ENCODE peak calls at places on chromosomes 5 and 9, in six cellular contexts. U is WERI-Rb-1, I is iris pigment epithelial cell, L is psoas muscle, C is adrenal gland, M is cardiac muscle cell. F is an unnamed sample.

GRCh38 chr5:40689442-40689841 is 9.7 kb downstream of the PTGER4 start:
- DNase-seq in I (peak), M (no peak), C (peak), L (no peak), U (no peak), F (peak)

GRCh38 chr5:172745836-172746235 is 25.2 kb downstream of the DUSP1 start:
- DNase-seq in L (no peak), M (no peak), C (no peak), I (no peak), U (no peak), F (no peak)

GRCh38 chr9:112361602-112362001 is 18.3 kb upstream of the HSDL2 start:
- DNase-seq in I (no peak), L (no peak), M (peak), C (no peak), U (no peak), F (peak)

GRCh38 chr5:164504141-164504772 is 998.8 kb downstream of the MAT2B start:
- DNase-seq in L (no peak), M (peak), C (peak), I (peak), U (peak), F (peak)

GRCh38 chr5:43926923-43927322 is 323.9 kb downstream of the NNT start:
- DNase-seq in U (no peak), C (no peak), L (no peak), M (no peak), I (no peak), F (no peak)

GRCh38 chr5:125179617-125180016 is 433.2 kb upstream of the ZNF608 start:
- DNase-seq in U (peak), M (no peak), I (no peak), C (no peak), L (no peak), F (no peak)

GRCh38 chr5:14142202-14142855 is 813 bp upstream of the TRIO start:
- DNase-seq in U (no peak), M (no peak), L (no peak), C (no peak), I (peak), F (no peak)

GRCh38 chr9:127057970-127058644 is 64.3 kb downstream of the ANGPTL2 start:
- DNase-seq in L (peak), M (no peak), U (no peak), C (peak), I (no peak), F (peak)

GRCh38 chr5:145855842-145856267 is 17.0 kb downstream of the GRXCR2 start:
- DNase-seq in M (no peak), C (peak), I (no peak), U (no peak), L (no peak), F (no peak)

GRCh38 chr5:78483809-78484521 is 123.5 kb downstream of the SCAMP1 start:
- DNase-seq in I (peak), C (no peak), L (no peak), U (no peak), M (no peak), F (peak)

GRCh38 chr5:33321026-33321425 is 119.7 kb upstream of the TARS1 start:
- DNase-seq in C (peak), U (no peak), M (no peak), I (peak), L (no peak), F (peak)

GRCh38 chr5:168883253-168883880 is 304.2 kb upstream of the PANK3 start:
- DNase-seq in L (no peak), I (no peak), M (peak), C (no peak), U (no peak), F (no peak)

GRCh38 chr5:141532726-141533125 is 43.8 kb downstream of the PCDHGC5 start:
- DNase-seq in U (no peak), L (no peak), I (peak), M (no peak), C (no peak), F (no peak)

GRCh38 chr9:73371801-73372200 is 220.1 kb downstream of the ANXA1 start:
- DNase-seq in C (no peak), U (no peak), I (peak), L (no peak), M (no peak), F (no peak)

GRCh38 chr9:35859310-35859994 is 10.7 kb downstream of the OR13J1 start:
- DNase-seq in I (no peak), U (no peak), C (peak), L (peak), M (no peak), F (peak)

GRCh38 chr5:68000805-68001204 is 214.8 kb upstream of the PIK3R1 start:
- DNase-seq in M (no peak), L (no peak), C (no peak), I (no peak), U (no peak), F (no peak)

GRCh38 chr9:133495327-133496293 is 16.7 kb upstream of the SLC2A6 start:
- DNase-seq in L (peak), I (no peak), C (no peak), U (no peak), M (no peak), F (no peak)

GRCh38 chr5:140576776-140577201 is 12.2 kb downstream of the SLC35A4 start:
- DNase-seq in C (no peak), U (no peak), L (no peak), I (peak), M (no peak), F (no peak)

GRCh38 chr9:90998573-90998972 is 197.0 kb downstream of the SYK start:
- DNase-seq in M (peak), L (no peak), I (no peak), C (no peak), U (no peak), F (no peak)

GRCh38 chr5:963673-964531 is 44.7 kb upstream of the NKD2 start:
- DNase-seq in I (peak), C (peak), U (peak), L (peak), M (no peak), F (peak)

GRCh38 chr5:151058891-151059611 is 21.8 kb downstream of the TNIP1 start:
- DNase-seq in L (peak), U (no peak), I (no peak), M (no peak), C (peak), F (no peak)

GRCh38 chr5:175286981-175287380 is 157.0 kb downstream of the DRD1 start:
- DNase-seq in M (no peak), I (no peak), U (no peak), C (no peak), L (no peak), F (no peak)

GRCh38 chr5:23027830-23028229 is 174.7 kb upstream of the CDH12 start:
- DNase-seq in I (no peak), U (no peak), C (no peak), L (no peak), M (no peak), F (no peak)

GRCh38 chr9:73667749-73668148 is 516.1 kb downstream of the ANXA1 start:
- DNase-seq in I (peak), C (no peak), M (no peak), U (no peak), L (no peak), F (peak)

GRCh38 chr5:127564002-127564769 is 46.7 kb downstream of the PRRC1 start:
- DNase-seq in M (peak), C (peak), I (peak), U (peak), L (no peak), F (peak)

GRCh38 chr5:152092580-152092979 is 167.9 kb upstream of the GLRA1 start:
- DNase-seq in M (peak), C (no peak), U (no peak), L (no peak), I (peak), F (peak)

GRCh38 chr5:179318193-179318955 is 26.9 kb downstream of the ADAMTS2 start:
- DNase-seq in U (peak), M (no peak), C (peak), L (peak), I (no peak), F (no peak)

F was measured in adipocyte.